ENCODE peak calls at places on chromosomes 2 and 18, in eight cellular contexts. S is left ventricle myocardium inferior; K is adrenal gland; G is mucosa of descending colon; B is CD8-positive, alpha-beta memory T cell; C is right atrium auricular region; J is CD4-positive, CD25-positive, alpha-beta regulatory T cell; L is SK-N-SH. W is an unnamed sample.

GRCh38 chr2:225100269-225100668 is 58.0 kb upstream of the DOCK10 start:
- DNase-seq in K (no peak), S (no peak), G (no peak), C (no peak), J (no peak), B (no peak), L (no peak), W (no peak)

GRCh38 chr18:68607852-68608251 is 107.1 kb downstream of the TMX3 start:
- DNase-seq in G (no peak), L (no peak), B (no peak), C (no peak), K (no peak), S (no peak), J (no peak), W (no peak)

GRCh38 chr18:70335892-70336726 is 47.3 kb downstream of the SOCS6 start:
- DNase-seq in S (no peak), L (no peak), B (no peak), C (no peak), K (no peak), J (no peak), G (no peak), W (no peak)

GRCh38 chr18:24177499-24178133 is 38.8 kb downstream of the CABYR start:
- DNase-seq in G (no peak), B (no peak), S (no peak), K (no peak), C (no peak), J (no peak), L (no peak), W (no peak)

GRCh38 chr2:219286436-219287115 is 7.4 kb downstream of the DNAJB2 start:
- DNase-seq in G (no peak), J (no peak), K (peak; percentile 55), B (no peak), S (no peak), C (no peak), L (no peak), W (no peak)

GRCh38 chr2:85675427-85675826 is 7.4 kb upstream of the SFTPB start:
- DNase-seq in G (no peak), L (no peak), J (no peak), K (no peak), B (no peak), S (no peak), C (no peak), W (no peak)

GRCh38 chr2:19732255-19732654 is 169.5 kb downstream of the TTC32 start:
- DNase-seq in L (no peak), B (no peak), J (no peak), S (no peak), C (no peak), G (no peak), K (no peak), W (no peak)

GRCh38 chr18:62288669-62289016 is 36.5 kb upstream of the TNFRSF11A start:
- DNase-seq in G (no peak), S (no peak), J (no peak), C (no peak), B (no peak), L (no peak), K (no peak), W (no peak)

GRCh38 chr2:73176205-73176880 is 26.0 kb upstream of the NOTO start:
- DNase-seq in B (no peak), K (no peak), L (no peak), J (no peak), G (peak; percentile 39), C (no peak), S (peak; percentile 23), W (peak; percentile 25)

GRCh38 chr2:140502951-140503630 is 1627.7 kb downstream of the LRP1B start:
- DNase-seq in G (no peak), K (no peak), L (no peak), J (no peak), C (no peak), S (no peak), B (no peak), W (no peak)

GRCh38 chr2:58157754-58158153 is 83.4 kb downstream of the FANCL start:
- DNase-seq in G (no peak), B (no peak), J (no peak), L (no peak), S (no peak), K (no peak), C (no peak), W (no peak)

GRCh38 chr2:120180066-120180465 is 43.1 kb downstream of the TMEM185B start:
- DNase-seq in S (no peak), L (no peak), K (no peak), J (no peak), G (no peak), B (no peak), C (no peak), W (no peak)

GRCh38 chr2:23411752-23412431 is 26.9 kb downstream of the KLHL29 start:
- DNase-seq in B (no peak), G (no peak), C (no peak), S (no peak), L (no peak), K (no peak), J (no peak), W (no peak)

GRCh38 chr2:28394331-28394877 is 1.7 kb downstream of the FOSL2 start:
- DNase-seq in G (peak; percentile 69), B (no peak), S (peak; percentile 61), K (no peak), C (no peak), L (no peak), J (peak; percentile 14), W (peak; percentile 77)

GRCh38 chr2:219495531-219496122 is 3.1 kb upstream of the GMPPA start:
- DNase-seq in L (peak; percentile 88), S (peak; percentile 55), J (peak; percentile 27), C (peak; percentile 71), G (peak; percentile 59), B (peak; percentile 36), K (peak; percentile 57), W (peak; percentile 59)

GRCh38 chr18:10271481-10271880 is 183.0 kb upstream of the APCDD1 start:
- DNase-seq in C (peak; percentile 65), B (no peak), L (no peak), J (no peak), G (no peak), S (no peak), K (no peak), W (no peak)

GRCh38 chr2:144402282-144402681 is 117.6 kb downstream of the ZEB2 start:
- DNase-seq in L (peak; percentile 8), J (no peak), G (no peak), S (peak; percentile 33), B (no peak), C (no peak), K (peak; percentile 42), W (no peak)

GRCh38 chr2:6443424-6443823 is 422.3 kb downstream of the CMPK2 start:
- DNase-seq in J (no peak), K (no peak), B (no peak), S (no peak), G (no peak), L (no peak), C (no peak), W (no peak)

GRCh38 chr2:68833162-68833561 is 38.0 kb downstream of the BMP10 start:
- DNase-seq in L (no peak), B (no peak), S (no peak), J (no peak), C (no peak), K (no peak), G (no peak), W (no peak)

GRCh38 chr2:144432014-144432413 is 87.9 kb downstream of the ZEB2 start:
- DNase-seq in G (no peak), B (no peak), L (no peak), C (no peak), K (no peak), J (no peak), S (no peak), W (no peak)

DNA sequence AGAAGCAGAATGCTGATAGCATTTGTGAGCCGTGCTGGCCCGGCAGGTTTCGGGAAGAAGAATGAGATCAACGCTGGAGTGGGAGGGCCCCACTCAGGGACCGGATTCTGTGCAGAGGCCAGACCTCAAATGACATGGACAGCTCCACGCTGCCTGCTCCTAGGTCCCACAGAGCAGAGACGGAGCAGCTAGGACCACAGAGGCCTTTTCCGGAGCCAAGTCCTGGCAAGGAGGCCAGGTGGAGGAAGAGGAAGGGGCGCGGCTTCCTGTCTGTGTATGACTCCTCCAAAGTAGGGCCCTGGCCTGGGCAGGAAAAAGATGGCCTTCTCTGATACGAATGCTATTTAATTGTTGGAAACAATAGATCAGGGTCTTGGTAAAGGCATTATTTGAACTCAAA is 139.9 kb downstream of the LRRC30 start:
- DNase-seq in K (peak; percentile 75), G (no peak), S (peak; percentile 69), J (no peak), L (no peak), B (no peak), C (peak; percentile 79), W (no peak)
- H3K4me3 ChIP-seq in K (no peak overlapping the region), G (no peak overlapping the region), S (no peak overlapping the region), J (no peak overlapping the region), L (no peak overlapping the region), B (no peak overlapping the region), C (no peak overlapping the region), W (no peak overlapping the region)

DNA sequence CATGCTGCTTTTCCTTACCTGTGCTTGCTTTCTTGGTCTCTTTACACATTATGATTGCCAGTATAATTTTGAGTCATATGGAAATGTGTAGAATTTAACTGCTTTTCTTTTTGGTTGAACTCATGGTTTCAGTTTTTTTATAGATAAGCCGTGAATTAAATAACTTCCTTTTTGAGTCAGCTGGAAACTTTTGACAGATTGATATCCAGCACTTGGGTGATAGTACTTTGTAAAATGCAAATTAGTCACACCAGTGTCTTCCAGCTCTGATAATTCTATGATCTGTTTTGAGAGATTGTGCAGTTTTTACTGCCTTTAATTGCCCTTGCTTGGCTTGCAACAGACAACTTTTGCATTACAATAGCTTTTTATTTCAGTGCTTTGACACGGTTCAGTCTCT is 86.4 kb downstream of the NCOA1 start:
- DNase-seq in J (no peak), G (no peak), B (no peak), K (no peak), L (no peak), C (no peak), S (no peak), W (no peak)
- H3K9me3 ChIP-seq in J (no peaks in the 10 kb centered on the region), G (no peaks in the 10 kb centered on the region), B (no peaks in the 10 kb centered on the region), K (no peaks in the 10 kb centered on the region), L (no peaks in the 10 kb centered on the region), C (no peaks in the 10 kb centered on the region), S (no peaks in the 10 kb centered on the region), W (no peaks in the 10 kb centered on the region)

DNA sequence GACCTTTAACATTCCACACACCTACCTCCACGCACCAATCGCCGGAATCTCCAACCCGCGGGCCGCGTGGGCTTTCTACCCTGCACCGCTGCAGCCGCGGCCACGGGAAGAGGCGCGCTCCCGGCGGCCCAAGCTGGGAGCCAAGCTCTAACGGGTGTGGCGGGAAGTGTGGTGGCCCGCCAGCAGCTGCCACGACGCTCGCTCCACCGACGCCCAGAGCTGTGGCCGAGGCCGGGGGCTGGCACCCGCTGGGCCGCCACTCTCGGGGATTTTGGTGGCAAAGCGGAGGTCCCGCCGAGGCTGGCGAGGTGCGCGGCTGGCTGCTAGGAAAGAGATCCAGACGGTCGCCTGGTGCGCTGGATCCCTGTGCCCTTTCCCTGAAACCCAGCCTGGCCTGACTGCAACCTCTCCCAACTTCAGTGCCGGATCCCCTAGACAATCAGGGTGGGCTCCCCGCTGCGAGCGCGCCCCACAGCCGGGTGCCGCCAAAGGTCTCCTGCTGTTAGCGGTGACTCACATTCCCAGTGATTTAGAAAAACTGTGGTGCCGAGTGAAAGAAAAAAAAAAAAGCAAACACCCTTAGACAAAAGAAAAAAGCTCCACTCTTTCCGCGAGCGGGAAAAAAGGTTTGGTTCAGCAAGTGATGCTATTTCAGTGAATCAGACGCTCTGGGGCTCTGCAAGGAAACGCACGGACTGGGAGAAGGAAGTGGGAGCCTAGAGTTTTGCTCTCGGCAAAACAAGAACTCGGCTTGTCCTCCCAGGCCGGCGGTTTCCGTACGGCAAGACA is 2.9 kb upstream of the BCL2L11 start:
- DNase-seq in S (peak; percentile 36), B (no peak), C (peak; percentile 62), G (peak; percentile 74), J (no peak), K (no peak), L (no peak), W (peak; percentile 29)
- H3K4me3 ChIP-seq in S (peak overlapping the region; percentile 92), B (peak overlapping the region; percentile 65), C (peak overlapping the region; percentile 80), G (no peak overlapping the region), J (peak overlapping the region; percentile 77), K (no peak overlapping the region), L (no peak overlapping the region), W (peak overlapping the region; percentile 45)

GRCh38 chr2:161147856-161148255 is 12.4 kb upstream of the TANK start:
- DNase-seq in C (no peak), J (no peak), G (no peak), K (no peak), B (no peak), S (no peak), L (no peak), W (no peak)
- H3K9me3 ChIP-seq in C (peaks cover 20% of the 10 kb centered on the region), J (peaks cover 37% of the 10 kb centered on the region), G (peaks cover 26% of the 10 kb centered on the region), K (peaks cover 14% of the 10 kb centered on the region), B (peaks cover 12% of the 10 kb centered on the region), S (peaks cover 64% of the 10 kb centered on the region), L (peaks cover 34% of the 10 kb centered on the region), W (no peaks in the 10 kb centered on the region)